ENCODE peak calls at places on chromosomes 12 and 14, in five cellular contexts. N is T-helper 9 cell, K is Caki2, Q is HCEC 1CT, D is caudate nucleus. A is an unnamed sample.

GRCh38 chr14:89844508-89844907 is 110.0 kb downstream of the EFCAB11 start:
- DNase-seq in K (no peak), Q (no peak), N (no peak), D (no peak), A (no peak)

GRCh38 chr14:68892961-68893360 is 86.1 kb downstream of the ACTN1 start:
- DNase-seq in Q (no peak), D (no peak), N (no peak), K (no peak), A (no peak)

GRCh38 chr12:43692064-43692463 is 66.5 kb downstream of the PUS7L start:
- DNase-seq in Q (peak), N (no peak), D (no peak), K (peak), A (no peak)

GRCh38 chr14:56474419-56475022 is 105.1 kb upstream of the TMEM260 start:
- DNase-seq in Q (no peak), N (no peak), D (no peak), K (peak), A (no peak)

GRCh38 chr12:30106204-30106603 is 322.5 kb upstream of the TMTC1 start:
- DNase-seq in D (no peak), N (no peak), K (no peak), Q (no peak), A (no peak)

GRCh38 chr14:24695265-24696241 is 61.6 kb upstream of the GZMB start:
- DNase-seq in K (no peak), Q (no peak), D (no peak), N (no peak), A (no peak)

GRCh38 chr12:80045594-80045993 is 53.7 kb upstream of the OTOGL start:
- DNase-seq in Q (peak), K (no peak), N (no peak), D (no peak), A (no peak)

GRCh38 chr14:91258021-91258618 is 13.6 kb upstream of the GPR68 start:
- DNase-seq in K (no peak), Q (peak), D (no peak), N (no peak), A (no peak)

GRCh38 chr12:18886962-18887361 is 149.0 kb downstream of the CAPZA3 start:
- DNase-seq in Q (no peak), K (no peak), N (no peak), D (no peak), A (no peak)

GRCh38 chr12:6110006-6110405 is 14.5 kb downstream of the VWF start:
- DNase-seq in D (no peak), K (no peak), N (no peak), Q (no peak), A (no peak)

GRCh38 chr12:73106296-73106695 is 834.1 kb downstream of the TRHDE start:
- DNase-seq in D (no peak), N (no peak), Q (no peak), K (no peak), A (no peak)

GRCh38 chr12:76555797-76556196 is 3.8 kb downstream of the OSBPL8 start:
- DNase-seq in Q (no peak), K (no peak), D (no peak), N (no peak), A (no peak)

GRCh38 chr12:96064266-96064665 is 28.9 kb upstream of the LTA4H start:
- DNase-seq in N (no peak), Q (no peak), K (no peak), D (no peak), A (no peak)

GRCh38 chr12:11621797-11622423 is 27.6 kb upstream of the ETV6 start:
- DNase-seq in K (peak), Q (no peak), N (no peak), D (no peak), A (no peak)

GRCh38 chr12:26043139-26044006 is 81.5 kb downstream of the BHLHE41 start:
- DNase-seq in N (no peak), D (no peak), K (no peak), Q (no peak), A (no peak)

GRCh38 chr12:103928736-103929050 is 1.5 kb upstream of the HSP90B1 start:
- DNase-seq in N (peak), D (no peak), K (no peak), Q (no peak), A (peak)

GRCh38 chr14:100871234-100872186 is 32.0 kb downstream of the RTL1 start:
- DNase-seq in D (no peak), N (no peak), K (peak), Q (peak), A (no peak)